ENCODE peak calls at places on chromosomes 6 and 20, in four cellular contexts. One of them, this sample, is unnamed.

GRCh38 chr6:145372671-145373123 is 362.6 kb downstream of the EPM2A start:
- DNase-seq in fibroblast of mammary gland: peak; percentile 65
- DNase-seq in prostate gland: no peak
- DNase-seq in heart left ventricle: no peak
- DNase-seq in this sample: no peak

GRCh38 chr20:50635676-50636600 is 55.4 kb downstream of the RIPOR3 start:
- DNase-seq in prostate gland: peak; percentile 22
- DNase-seq in heart left ventricle: peak; percentile 86
- DNase-seq in fibroblast of mammary gland: peak; percentile 55
- DNase-seq in this sample: peak; percentile 86

GRCh38 chr6:2718334-2719052 is 32.2 kb downstream of the MYLK4 start:
- DNase-seq in fibroblast of mammary gland: no peak
- DNase-seq in prostate gland: no peak
- DNase-seq in heart left ventricle: no peak
- DNase-seq in this sample: no peak

GRCh38 chr20:36988494-36988966 is 37.0 kb upstream of the SAMHD1 start:
- DNase-seq in prostate gland: no peak
- DNase-seq in heart left ventricle: no peak
- DNase-seq in fibroblast of mammary gland: peak; percentile 29
- DNase-seq in this sample: no peak

GRCh38 chr6:72040106-72040505 is 153.8 kb downstream of the RIMS1 start:
- DNase-seq in prostate gland: no peak
- DNase-seq in heart left ventricle: no peak
- DNase-seq in fibroblast of mammary gland: no peak
- DNase-seq in this sample: no peak

GRCh38 chr6:41371992-41372525 is 36.7 kb downstream of the NCR2 start:
- DNase-seq in fibroblast of mammary gland: no peak
- DNase-seq in prostate gland: no peak
- DNase-seq in heart left ventricle: no peak
- DNase-seq in this sample: peak; percentile 61

GRCh38 chr6:85864453-85865401 is 222.0 kb upstream of the SYNCRIP start:
- DNase-seq in heart left ventricle: no peak
- DNase-seq in prostate gland: peak; percentile 67
- DNase-seq in fibroblast of mammary gland: peak; percentile 34
- DNase-seq in this sample: no peak

GRCh38 chr6:45447721-45448120 is 70.0 kb upstream of the SUPT3H start:
- DNase-seq in heart left ventricle: no peak
- DNase-seq in prostate gland: no peak
- DNase-seq in fibroblast of mammary gland: no peak
- DNase-seq in this sample: no peak

GRCh38 chr20:41467690-41468089 is 101.1 kb upstream of the EMILIN3 start:
- DNase-seq in prostate gland: no peak
- DNase-seq in heart left ventricle: no peak
- DNase-seq in fibroblast of mammary gland: no peak
- DNase-seq in this sample: no peak

GRCh38 chr20:39568090-39568489 is 605.9 kb downstream of the DHX35 start:
- DNase-seq in fibroblast of mammary gland: no peak
- DNase-seq in heart left ventricle: no peak
- DNase-seq in prostate gland: no peak
- DNase-seq in this sample: no peak

GRCh38 chr20:64148581-64148980 is 15.7 kb upstream of the MYT1 start:
- DNase-seq in fibroblast of mammary gland: no peak
- DNase-seq in heart left ventricle: peak; percentile 1
- DNase-seq in prostate gland: no peak
- DNase-seq in this sample: peak; percentile 1

GRCh38 chr20:62496525-62497218 is 20.9 kb upstream of the GATA5 start:
- DNase-seq in heart left ventricle: no peak
- DNase-seq in prostate gland: no peak
- DNase-seq in fibroblast of mammary gland: no peak
- DNase-seq in this sample: peak; percentile 77

GRCh38 chr6:33817520-33817919 is 13.7 kb upstream of the MLN start:
- DNase-seq in fibroblast of mammary gland: no peak
- DNase-seq in heart left ventricle: no peak
- DNase-seq in prostate gland: no peak
- DNase-seq in this sample: no peak

GRCh38 chr6:50850223-50850751 is 31.6 kb downstream of the TFAP2B start:
- DNase-seq in prostate gland: no peak
- DNase-seq in fibroblast of mammary gland: no peak
- DNase-seq in heart left ventricle: no peak
- DNase-seq in this sample: peak; percentile 38

GRCh38 chr6:161549977-161550655 is 276.3 kb upstream of the AGPAT4 start:
- DNase-seq in heart left ventricle: no peak
- DNase-seq in prostate gland: no peak
- DNase-seq in fibroblast of mammary gland: no peak
- DNase-seq in this sample: no peak

GRCh38 chr6:135088818-135089809 is 34.5 kb upstream of the HBS1L start:
- DNase-seq in prostate gland: no peak
- DNase-seq in fibroblast of mammary gland: peak; percentile 85
- DNase-seq in heart left ventricle: no peak
- DNase-seq in this sample: no peak

GRCh38 chr20:41072099-41072798 is 43.6 kb downstream of the TOP1 start:
- DNase-seq in heart left ventricle: no peak
- DNase-seq in prostate gland: peak; percentile 71
- DNase-seq in fibroblast of mammary gland: peak; percentile 89
- DNase-seq in this sample: no peak

GRCh38 chr20:35617397-35618031 is 1.9 kb downstream of the SPAG4 start:
- DNase-seq in fibroblast of mammary gland: peak; percentile 58
- DNase-seq in prostate gland: no peak
- DNase-seq in heart left ventricle: peak; percentile 74
- DNase-seq in this sample: peak; percentile 51

GRCh38 chr6:137811121-137811911 is 55.7 kb upstream of the TNFAIP3 start:
- DNase-seq in heart left ventricle: peak; percentile 70
- DNase-seq in fibroblast of mammary gland: peak; percentile 85
- DNase-seq in prostate gland: peak; percentile 49
- DNase-seq in this sample: no peak

GRCh38 chr6:52390361-52390727 is 28.4 kb downstream of the PAQR8 start:
- DNase-seq in heart left ventricle: no peak
- DNase-seq in prostate gland: peak; percentile 21
- DNase-seq in fibroblast of mammary gland: peak; percentile 64
- DNase-seq in this sample: no peak

GRCh38 chr6:49072885-49073620 is 390.0 kb downstream of the MMUT start:
- DNase-seq in heart left ventricle: no peak
- DNase-seq in fibroblast of mammary gland: no peak
- DNase-seq in prostate gland: no peak
- DNase-seq in this sample: no peak

GRCh38 chr6:113405326-113406050 is 451.7 kb upstream of the MARCKS start:
- DNase-seq in heart left ventricle: no peak
- DNase-seq in prostate gland: no peak
- DNase-seq in fibroblast of mammary gland: no peak
- DNase-seq in this sample: no peak

DNA sequence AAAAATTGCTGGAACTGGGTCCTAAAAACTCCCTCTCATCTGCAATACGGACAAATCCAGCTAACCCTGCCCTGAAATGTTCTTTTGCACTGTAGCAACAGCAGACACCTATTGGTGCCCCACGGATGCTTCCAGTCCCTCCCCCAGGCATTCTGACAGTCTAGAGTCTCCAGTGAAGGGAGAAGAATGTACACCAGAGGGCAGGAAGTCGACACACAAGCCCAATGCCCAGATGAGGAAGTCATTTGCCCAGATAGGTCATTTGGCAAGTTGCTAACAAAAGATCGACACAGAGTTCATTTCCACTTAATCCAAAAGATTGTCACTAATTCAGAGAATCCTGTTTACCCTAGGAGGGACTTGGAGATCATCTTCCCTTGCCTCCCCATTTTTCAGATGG is 293.0 kb upstream of the PRDM1 start:
- DNase-seq in fibroblast of mammary gland: no peak
- DNase-seq in heart left ventricle: no peak
- DNase-seq in prostate gland: no peak
- DNase-seq in this sample: no peak
- TF ChIP-seq CTCF in fibroblast of mammary gland: peak; percentile 8
- TF ChIP-seq CTCF in heart left ventricle: no peak
- TF ChIP-seq CTCF in prostate gland: no peak
- TF ChIP-seq CTCF in this sample: no peak

DNA sequence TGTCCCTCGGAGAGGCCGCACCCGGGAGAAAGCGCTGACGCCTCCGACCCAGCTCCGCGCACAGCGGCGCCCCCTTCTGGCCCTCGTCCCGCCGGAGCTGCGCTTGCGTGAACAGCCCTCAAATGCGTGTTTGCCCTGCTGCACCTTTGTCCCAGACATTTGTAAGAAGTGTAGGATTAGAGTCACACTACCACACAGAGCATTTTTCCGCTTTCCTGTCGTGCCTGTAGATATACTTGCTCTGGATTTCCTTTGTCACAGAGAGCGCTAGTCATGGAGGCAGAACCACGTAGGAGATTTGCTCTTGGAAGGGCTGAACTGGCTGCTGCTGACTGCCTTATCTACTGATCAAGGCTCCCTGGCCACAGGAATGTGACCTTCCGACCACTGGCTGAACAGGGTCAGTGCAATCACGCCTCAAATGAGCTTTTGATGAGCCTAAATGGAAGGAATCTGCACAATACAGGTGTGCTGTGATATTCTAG is 62.3 kb downstream of the PAX1 start:
- DNase-seq in fibroblast of mammary gland: no peak
- DNase-seq in prostate gland: no peak
- DNase-seq in heart left ventricle: no peak
- DNase-seq in this sample: peak; percentile 80
- TF ChIP-seq CTCF in fibroblast of mammary gland: peak; percentile 1
- TF ChIP-seq CTCF in prostate gland: no peak
- TF ChIP-seq CTCF in heart left ventricle: no peak
- TF ChIP-seq CTCF in this sample: peak; percentile 62

GRCh38 chr20:10476319-10476724 is 41.2 kb downstream of the SLX4IP start:
- DNase-seq in fibroblast of mammary gland: peak; percentile 16
- DNase-seq in prostate gland: no peak
- DNase-seq in heart left ventricle: no peak
- DNase-seq in this sample: no peak
- TF ChIP-seq CTCF in fibroblast of mammary gland: no peak
- TF ChIP-seq CTCF in prostate gland: no peak
- TF ChIP-seq CTCF in heart left ventricle: no peak
- TF ChIP-seq CTCF in this sample: no peak

GRCh38 chr6:146902846-146903245 is 301.4 kb upstream of the STXBP5 start:
- DNase-seq in prostate gland: no peak
- DNase-seq in heart left ventricle: no peak
- DNase-seq in fibroblast of mammary gland: no peak
- DNase-seq in this sample: no peak
- TF ChIP-seq CTCF in prostate gland: no peak
- TF ChIP-seq CTCF in heart left ventricle: no peak
- TF ChIP-seq CTCF in fibroblast of mammary gland: no peak
- TF ChIP-seq CTCF in this sample: no peak

DNA sequence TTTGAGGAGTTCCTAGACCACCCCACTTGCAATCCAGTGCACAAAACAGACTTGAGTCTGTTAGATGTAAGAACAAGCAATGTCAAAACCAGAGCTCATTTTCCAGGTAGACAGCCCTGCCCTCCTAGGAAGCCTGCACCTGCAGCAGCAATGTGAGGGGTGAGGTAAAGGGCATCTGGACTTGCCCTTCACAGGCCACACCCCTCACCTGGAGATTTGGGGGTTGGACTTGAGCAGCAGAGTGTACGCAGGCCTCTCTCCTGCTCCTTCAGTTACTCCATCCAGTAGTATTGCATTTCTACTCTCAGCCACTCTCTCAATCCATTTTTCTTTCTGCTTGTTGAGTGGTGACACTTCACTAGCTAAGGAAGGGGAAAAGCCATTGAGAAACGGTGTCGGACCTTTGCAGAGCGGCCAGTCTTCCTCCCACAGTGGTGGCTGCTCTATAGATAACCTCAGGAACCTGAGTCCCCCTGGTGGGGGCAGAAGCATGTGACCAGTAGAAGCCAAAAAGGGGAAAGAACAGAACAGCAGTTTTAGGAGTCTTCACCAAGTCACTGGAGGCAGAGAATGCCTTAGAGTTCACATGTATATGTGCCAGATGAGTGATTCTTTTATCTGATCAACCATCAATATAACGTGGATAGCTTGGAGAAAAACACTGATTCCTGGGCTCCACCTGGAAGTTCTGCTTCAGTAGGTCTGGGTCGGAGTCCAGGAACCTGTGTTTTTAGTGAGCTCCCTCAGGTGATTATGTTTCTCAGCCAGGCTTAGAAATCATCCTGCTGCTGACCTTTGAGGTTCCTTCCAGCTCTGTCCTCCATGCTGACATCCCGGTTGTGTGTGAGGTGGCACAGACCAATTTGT is 28.0 kb downstream of the ARFGEF2 start:
- DNase-seq in fibroblast of mammary gland: no peak
- DNase-seq in heart left ventricle: no peak
- DNase-seq in prostate gland: no peak
- DNase-seq in this sample: no peak
- TF ChIP-seq CTCF in fibroblast of mammary gland: no peak
- TF ChIP-seq CTCF in heart left ventricle: no peak
- TF ChIP-seq CTCF in prostate gland: no peak
- TF ChIP-seq CTCF in this sample: peak; percentile 24

GRCh38 chr20:59005523-59006166 is 1.4 kb downstream of the CTSZ start:
- DNase-seq in prostate gland: no peak
- DNase-seq in fibroblast of mammary gland: no peak
- DNase-seq in heart left ventricle: no peak
- DNase-seq in this sample: peak; percentile 3
- TF ChIP-seq CTCF in prostate gland: no peak
- TF ChIP-seq CTCF in fibroblast of mammary gland: no peak
- TF ChIP-seq CTCF in heart left ventricle: no peak
- TF ChIP-seq CTCF in this sample: no peak